ENCODE peak calls at places on chromosomes 12 and 14, in nine cellular contexts. One of them, this sample, is unnamed.

GRCh38 chr12:108176292-108176691 is 47.2 kb downstream of the WSCD2 start:
- DNase-seq in mammary epithelial cell: no peak
- DNase-seq in K562: no peak
- DNase-seq in pancreas: no peak
- DNase-seq in PC-9: no peak
- DNase-seq in AG09319: no peak
- DNase-seq in retinal pigment epithelial cell: no peak
- DNase-seq in dorsolateral prefrontal cortex: no peak
- DNase-seq in kidney epithelial cell: no peak
- DNase-seq in this sample: no peak

GRCh38 chr12:70154960-70155589 is 88.2 kb upstream of the CNOT2 start:
- DNase-seq in pancreas: no peak
- DNase-seq in PC-9: no peak
- DNase-seq in AG09319: no peak
- DNase-seq in retinal pigment epithelial cell: no peak
- DNase-seq in mammary epithelial cell: peak
- DNase-seq in K562: no peak
- DNase-seq in dorsolateral prefrontal cortex: no peak
- DNase-seq in kidney epithelial cell: no peak
- DNase-seq in this sample: no peak

GRCh38 chr12:46998811-46999368 is 80.5 kb upstream of the PCED1B start:
- DNase-seq in K562: no peak
- DNase-seq in kidney epithelial cell: no peak
- DNase-seq in retinal pigment epithelial cell: peak
- DNase-seq in mammary epithelial cell: peak
- DNase-seq in pancreas: no peak
- DNase-seq in PC-9: no peak
- DNase-seq in dorsolateral prefrontal cortex: no peak
- DNase-seq in AG09319: no peak
- DNase-seq in this sample: peak

GRCh38 chr12:122871851-122872785 is 23.8 kb downstream of the VPS37B start:
- DNase-seq in K562: no peak
- DNase-seq in AG09319: peak
- DNase-seq in retinal pigment epithelial cell: no peak
- DNase-seq in kidney epithelial cell: peak
- DNase-seq in dorsolateral prefrontal cortex: peak
- DNase-seq in mammary epithelial cell: peak
- DNase-seq in PC-9: peak
- DNase-seq in pancreas: peak
- DNase-seq in this sample: peak

GRCh38 chr14:68791078-68791983 is 1.5 kb downstream of the ZFP36L1 start:
- DNase-seq in PC-9: no peak
- DNase-seq in retinal pigment epithelial cell: no peak
- DNase-seq in kidney epithelial cell: no peak
- DNase-seq in pancreas: no peak
- DNase-seq in mammary epithelial cell: peak
- DNase-seq in AG09319: no peak
- DNase-seq in K562: no peak
- DNase-seq in dorsolateral prefrontal cortex: no peak
- DNase-seq in this sample: peak

GRCh38 chr12:114412825-114413749 is 7.1 kb upstream of the TBX5 start:
- DNase-seq in K562: no peak
- DNase-seq in AG09319: no peak
- DNase-seq in pancreas: no peak
- DNase-seq in retinal pigment epithelial cell: no peak
- DNase-seq in kidney epithelial cell: no peak
- DNase-seq in PC-9: no peak
- DNase-seq in dorsolateral prefrontal cortex: no peak
- DNase-seq in mammary epithelial cell: no peak
- DNase-seq in this sample: no peak

GRCh38 chr12:27709932-27710591 is 570 bp upstream of the MRPS35 start:
- DNase-seq in mammary epithelial cell: peak
- DNase-seq in dorsolateral prefrontal cortex: no peak
- DNase-seq in AG09319: no peak
- DNase-seq in K562: no peak
- DNase-seq in PC-9: no peak
- DNase-seq in pancreas: peak
- DNase-seq in retinal pigment epithelial cell: peak
- DNase-seq in kidney epithelial cell: no peak
- DNase-seq in this sample: peak

GRCh38 chr12:51295651-51296050 is 25.4 kb upstream of the SMAGP start:
- DNase-seq in AG09319: no peak
- DNase-seq in retinal pigment epithelial cell: no peak
- DNase-seq in K562: no peak
- DNase-seq in dorsolateral prefrontal cortex: no peak
- DNase-seq in kidney epithelial cell: no peak
- DNase-seq in PC-9: peak
- DNase-seq in pancreas: no peak
- DNase-seq in mammary epithelial cell: peak
- DNase-seq in this sample: no peak

GRCh38 chr14:39219075-39219499 is 14.6 kb upstream of the MIA2 start:
- DNase-seq in retinal pigment epithelial cell: no peak
- DNase-seq in pancreas: no peak
- DNase-seq in kidney epithelial cell: no peak
- DNase-seq in mammary epithelial cell: no peak
- DNase-seq in dorsolateral prefrontal cortex: no peak
- DNase-seq in PC-9: no peak
- DNase-seq in K562: no peak
- DNase-seq in AG09319: no peak
- DNase-seq in this sample: no peak

DNA sequence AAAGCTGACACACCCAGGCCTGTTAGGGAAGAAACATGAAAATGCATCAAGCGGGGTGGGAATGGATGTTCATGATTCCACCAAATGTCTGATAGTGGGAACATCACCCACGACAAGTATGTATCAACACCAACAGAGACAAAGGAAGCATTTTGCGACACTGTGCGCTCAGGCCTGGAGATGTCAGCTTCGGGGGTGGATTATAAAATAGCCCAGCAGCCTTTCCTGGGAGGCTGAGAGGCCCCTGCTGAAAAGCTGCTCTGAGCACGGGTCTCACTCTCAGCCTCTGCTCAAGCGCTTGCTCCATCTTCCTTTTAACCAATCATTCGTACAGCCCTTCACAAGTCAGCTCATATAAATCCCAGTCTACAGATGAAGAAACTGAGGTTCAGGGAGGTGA is 213.5 kb downstream of the BCL11B start:
- DNase-seq in pancreas: no peak
- DNase-seq in retinal pigment epithelial cell: no peak
- DNase-seq in AG09319: no peak
- DNase-seq in PC-9: no peak
- DNase-seq in K562: no peak
- DNase-seq in mammary epithelial cell: no peak
- DNase-seq in kidney epithelial cell: no peak
- DNase-seq in dorsolateral prefrontal cortex: no peak
- DNase-seq in this sample: no peak
- TF ChIP-seq CTCF in pancreas: no peak
- TF ChIP-seq CTCF in retinal pigment epithelial cell: no peak
- TF ChIP-seq CTCF in AG09319: no peak
- TF ChIP-seq CTCF in PC-9: no peak
- TF ChIP-seq CTCF in K562: no peak
- TF ChIP-seq CTCF in mammary epithelial cell: no peak
- TF ChIP-seq CTCF in kidney epithelial cell: no peak
- TF ChIP-seq CTCF in dorsolateral prefrontal cortex: no peak
- TF ChIP-seq CTCF in this sample: no peak

GRCh38 chr12:20567413-20567812 is 127.7 kb upstream of the SLCO1C1 start:
- DNase-seq in K562: no peak
- DNase-seq in dorsolateral prefrontal cortex: no peak
- DNase-seq in retinal pigment epithelial cell: no peak
- DNase-seq in AG09319: no peak
- DNase-seq in kidney epithelial cell: no peak
- DNase-seq in PC-9: no peak
- DNase-seq in pancreas: no peak
- DNase-seq in mammary epithelial cell: no peak
- DNase-seq in this sample: no peak
- TF ChIP-seq CTCF in K562: no peak
- TF ChIP-seq CTCF in dorsolateral prefrontal cortex: no peak
- TF ChIP-seq CTCF in retinal pigment epithelial cell: no peak
- TF ChIP-seq CTCF in AG09319: no peak
- TF ChIP-seq CTCF in kidney epithelial cell: no peak
- TF ChIP-seq CTCF in PC-9: no peak
- TF ChIP-seq CTCF in pancreas: no peak
- TF ChIP-seq CTCF in mammary epithelial cell: no peak
- TF ChIP-seq CTCF in this sample: no peak

GRCh38 chr12:115466076-115466475 is 782.1 kb upstream of the TBX3 start:
- DNase-seq in AG09319: no peak
- DNase-seq in retinal pigment epithelial cell: no peak
- DNase-seq in kidney epithelial cell: no peak
- DNase-seq in dorsolateral prefrontal cortex: no peak
- DNase-seq in K562: no peak
- DNase-seq in pancreas: no peak
- DNase-seq in PC-9: no peak
- DNase-seq in mammary epithelial cell: no peak
- DNase-seq in this sample: peak

GRCh38 chr12:115470977-115471376 is 787.0 kb upstream of the TBX3 start:
- DNase-seq in dorsolateral prefrontal cortex: no peak
- DNase-seq in kidney epithelial cell: no peak
- DNase-seq in K562: no peak
- DNase-seq in pancreas: no peak
- DNase-seq in retinal pigment epithelial cell: no peak
- DNase-seq in mammary epithelial cell: no peak
- DNase-seq in AG09319: no peak
- DNase-seq in PC-9: no peak
- DNase-seq in this sample: no peak

GRCh38 chr12:115470526-115470925 is 786.6 kb upstream of the TBX3 start:
- DNase-seq in pancreas: no peak
- DNase-seq in AG09319: no peak
- DNase-seq in K562: no peak
- DNase-seq in PC-9: no peak
- DNase-seq in retinal pigment epithelial cell: no peak
- DNase-seq in kidney epithelial cell: no peak
- DNase-seq in dorsolateral prefrontal cortex: no peak
- DNase-seq in mammary epithelial cell: no peak
- DNase-seq in this sample: no peak

GRCh38 chr12:115467531-115467930 is 783.6 kb upstream of the TBX3 start:
- DNase-seq in mammary epithelial cell: no peak
- DNase-seq in K562: no peak
- DNase-seq in dorsolateral prefrontal cortex: no peak
- DNase-seq in retinal pigment epithelial cell: no peak
- DNase-seq in pancreas: no peak
- DNase-seq in PC-9: no peak
- DNase-seq in kidney epithelial cell: no peak
- DNase-seq in AG09319: no peak
- DNase-seq in this sample: peak

DNA sequence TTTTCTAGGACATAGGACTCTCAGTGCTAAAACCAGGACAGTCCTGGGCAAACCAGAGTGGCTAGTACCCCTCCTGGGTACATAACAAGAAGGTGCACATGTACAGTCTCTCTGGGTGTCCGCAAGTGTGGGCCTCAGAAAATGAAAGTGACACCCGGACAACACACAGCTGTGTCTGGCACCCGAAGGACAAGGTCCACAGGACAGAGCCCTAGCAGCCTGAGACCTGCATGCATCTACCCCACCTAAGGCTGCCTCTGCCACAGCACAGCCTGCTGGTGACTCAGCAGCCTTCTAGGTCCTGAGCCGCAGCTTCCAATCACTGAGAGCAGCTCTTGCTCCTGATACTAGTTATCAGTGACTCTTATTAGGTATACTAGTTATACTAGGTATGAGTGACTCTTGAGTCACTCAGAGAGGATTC is 784.1 kb upstream of the TBX3 start:
- DNase-seq in AG09319: no peak
- DNase-seq in kidney epithelial cell: no peak
- DNase-seq in retinal pigment epithelial cell: no peak
- DNase-seq in dorsolateral prefrontal cortex: no peak
- DNase-seq in PC-9: no peak
- DNase-seq in K562: no peak
- DNase-seq in mammary epithelial cell: peak
- DNase-seq in pancreas: no peak
- DNase-seq in this sample: peak
- TF ChIP-seq CTCF in AG09319: no peak
- TF ChIP-seq CTCF in kidney epithelial cell: peak
- TF ChIP-seq CTCF in retinal pigment epithelial cell: peak
- TF ChIP-seq CTCF in dorsolateral prefrontal cortex: no peak
- TF ChIP-seq CTCF in PC-9: no peak
- TF ChIP-seq CTCF in K562: no peak
- TF ChIP-seq CTCF in mammary epithelial cell: peak
- TF ChIP-seq CTCF in pancreas: no peak
- TF ChIP-seq CTCF in this sample: no peak

DNA sequence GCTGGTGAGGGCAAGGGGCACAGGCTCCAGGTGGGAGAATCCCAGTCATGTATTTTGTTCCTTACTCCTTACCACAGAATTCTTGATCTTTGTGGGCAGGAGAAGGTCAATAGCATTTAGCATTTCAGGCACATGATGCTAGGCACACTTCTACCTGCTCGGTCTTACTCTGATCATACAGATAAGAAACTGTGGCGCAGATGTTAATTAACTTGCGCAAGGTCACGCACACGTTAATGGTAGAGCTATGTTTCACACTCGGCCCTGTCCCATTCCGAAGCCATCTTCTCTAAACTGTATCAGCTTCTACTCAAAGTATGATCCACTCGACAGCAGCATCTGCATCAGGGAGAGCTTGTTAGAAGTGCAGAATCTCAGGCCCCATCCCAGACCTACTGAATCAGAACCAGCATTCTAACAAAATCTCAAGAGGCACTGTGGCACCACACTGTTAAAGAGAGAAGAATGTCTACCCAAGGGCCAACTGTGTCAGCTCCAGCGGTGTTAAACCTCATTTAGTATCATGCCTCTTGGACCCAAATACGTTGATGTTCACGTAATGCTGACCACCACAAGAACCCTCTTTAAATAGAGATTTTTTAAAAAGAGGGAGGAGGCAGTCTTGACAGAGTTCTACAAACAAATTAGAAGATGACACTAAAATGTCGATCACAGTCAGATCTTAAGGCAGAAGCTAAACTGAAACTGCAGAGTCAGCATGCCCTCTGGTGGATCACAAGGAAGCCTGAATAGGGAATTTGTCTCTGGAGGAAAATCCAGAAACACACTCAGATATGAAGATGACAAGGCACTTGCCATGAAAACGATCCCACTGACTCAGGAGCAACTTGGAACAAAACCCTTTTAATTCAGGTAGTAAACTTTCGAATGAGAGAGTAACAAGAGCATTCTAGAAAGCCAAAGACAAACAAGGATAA is 7.3 kb downstream of the STXBP6 start:
- DNase-seq in PC-9: no peak
- DNase-seq in AG09319: no peak
- DNase-seq in K562: peak
- DNase-seq in kidney epithelial cell: no peak
- DNase-seq in pancreas: no peak
- DNase-seq in dorsolateral prefrontal cortex: no peak
- DNase-seq in mammary epithelial cell: no peak
- DNase-seq in retinal pigment epithelial cell: no peak
- DNase-seq in this sample: peak
- TF ChIP-seq CTCF in PC-9: no peak
- TF ChIP-seq CTCF in AG09319: peak
- TF ChIP-seq CTCF in K562: peak
- TF ChIP-seq CTCF in kidney epithelial cell: peak
- TF ChIP-seq CTCF in pancreas: no peak
- TF ChIP-seq CTCF in dorsolateral prefrontal cortex: peak
- TF ChIP-seq CTCF in mammary epithelial cell: no peak
- TF ChIP-seq CTCF in retinal pigment epithelial cell: peak
- TF ChIP-seq CTCF in this sample: peak